ENCODE peak calls at places on chromosomes 1 and 21, in four cellular contexts. A, I, C and L are unnamed samples.

GRCh38 chr1:232704256-232704655 is 74.3 kb upstream of the SIPA1L2 start:
- DNase-seq in A (no peak), I (no peak), C (no peak), L (no peak)

GRCh38 chr1:56070601-56071000 is 508.8 kb downstream of the PLPP3 start:
- DNase-seq in A (no peak), I (no peak), C (no peak), L (no peak)

GRCh38 chr21:42068592-42068991 is 2.5 kb upstream of the UMODL1 start:
- DNase-seq in A (no peak), I (no peak), C (no peak), L (no peak)

GRCh38 chr1:156669794-156670193 is 7.4 kb downstream of the NES start:
- DNase-seq in A (no peak), I (no peak), C (no peak), L (no peak)

GRCh38 chr1:10629091-10629815 is 154.5 kb downstream of the PEX14 start:
- DNase-seq in A (peak; percentile 8), I (peak; percentile 28), C (no peak), L (no peak)

GRCh38 chr1:223718850-223719249 is 6.5 kb downstream of the CAPN2 start:
- DNase-seq in A (peak; percentile 49), I (no peak), C (no peak), L (no peak)

GRCh38 chr1:112508242-112509004 is at the start of gene WNT2B:
- DNase-seq in A (peak; percentile 76), I (peak; percentile 85), C (no peak), L (peak; percentile 30)

GRCh38 chr1:193540511-193540910 is 354.1 kb upstream of the B3GALT2 start:
- DNase-seq in A (no peak), I (no peak), C (no peak), L (no peak)

GRCh38 chr1:178098262-178098661 is 4.4 kb downstream of the RASAL2 start:
- DNase-seq in A (no peak), I (peak; percentile 55), C (no peak), L (no peak)

GRCh38 chr1:176938375-176938774 is 226.1 kb downstream of the ASTN1 start:
- DNase-seq in A (no peak), I (no peak), C (no peak), L (no peak)

GRCh38 chr1:20216574-20216973 is 30.3 kb upstream of the PLA2G2C start:
- DNase-seq in A (no peak), I (peak; percentile 39), C (no peak), L (peak; percentile 36)

GRCh38 chr1:32426489-32427255 is 32.4 kb upstream of the BSDC1 start:
- DNase-seq in A (peak; percentile 28), I (peak; percentile 77), C (no peak), L (peak; percentile 15)

GRCh38 chr1:197731449-197731848 is 43.8 kb downstream of the DENND1B start:
- DNase-seq in A (no peak), I (no peak), C (no peak), L (no peak)

GRCh38 chr1:246608616-246609376 is 42.5 kb downstream of the CNST start:
- DNase-seq in A (no peak), I (peak; percentile 42), C (no peak), L (no peak)

GRCh38 chr1:204615881-204616280 is 69.7 kb downstream of the LRRN2 start:
- DNase-seq in A (no peak), I (no peak), C (no peak), L (no peak)

GRCh38 chr1:115063238-115063901 is 25.9 kb downstream of the TSPAN2 start:
- DNase-seq in A (no peak), I (no peak), C (no peak), L (no peak)

GRCh38 chr1:2584822-2585317 is 1.7 kb upstream of the PRXL2B start:
- DNase-seq in A (no peak), I (no peak), C (no peak), L (no peak)

GRCh38 chr1:39892611-39893595 is 8.8 kb downstream of the MYCL start:
- DNase-seq in A (peak; percentile 23), I (no peak), C (no peak), L (peak; percentile 69)

GRCh38 chr1:30748699-30749401 is 8.7 kb downstream of the LAPTM5 start:
- DNase-seq in A (no peak), I (no peak), C (no peak), L (no peak)
- TF ChIP-seq USF1 in A (no peak), I (no peak), C (no peak), L (no peak)

GRCh38 chr1:7046314-7046713 is 261.1 kb downstream of the CAMTA1 start:
- DNase-seq in A (peak; percentile 67), I (peak; percentile 87), C (no peak), L (no peak)
- TF ChIP-seq USF1 in A (no peak), I (no peak), C (no peak), L (no peak)

DNA sequence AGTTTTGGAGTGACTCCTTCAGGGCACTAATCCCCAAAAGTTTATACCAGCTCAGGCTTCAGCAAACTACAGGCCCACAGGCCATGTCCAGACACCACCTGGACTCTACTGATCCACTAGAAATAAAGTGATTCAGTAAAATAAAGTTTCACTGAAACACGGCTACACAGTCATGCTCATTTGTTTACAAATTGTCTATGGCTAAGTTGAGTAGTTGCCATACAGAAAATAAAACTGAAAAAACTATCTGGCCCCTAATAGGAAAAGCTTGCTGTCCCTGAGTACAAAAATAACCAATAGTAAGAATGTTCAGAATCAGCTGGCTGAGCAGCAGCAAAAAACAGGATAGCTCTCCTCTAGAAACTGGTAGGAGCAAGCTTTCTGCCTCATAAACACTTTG is 221.5 kb downstream of the RERE start:
- DNase-seq in A (no peak), I (no peak), C (peak; percentile 24), L (no peak)
- TF ChIP-seq USF1 in A (no peak), I (no peak), C (no peak), L (no peak)

GRCh38 chr1:75265792-75266191 is 131.6 kb downstream of the LHX8 start:
- DNase-seq in A (no peak), I (peak; percentile 10), C (peak; percentile 12), L (peak; percentile 17)
- TF ChIP-seq USF1 in A (no peak), I (no peak), C (no peak), L (no peak)

GRCh38 chr1:35883681-35884155 is 709 bp downstream of the AGO1 start:
- DNase-seq in A (peak; percentile 84), I (peak; percentile 92), C (no peak), L (peak; percentile 82)
- TF ChIP-seq USF1 in A (no peak), I (no peak), C (no peak), L (no peak)

GRCh38 chr21:35037384-35038105 is 11.6 kb downstream of the RUNX1 start:
- DNase-seq in A (no peak), I (no peak), C (no peak), L (no peak)

GRCh38 chr21:35036521-35037383 is 12.3 kb downstream of the RUNX1 start:
- DNase-seq in A (no peak), I (no peak), C (no peak), L (no peak)

GRCh38 chr21:35034203-35034926 is 14.7 kb downstream of the RUNX1 start:
- DNase-seq in A (no peak), I (no peak), C (no peak), L (no peak)

GRCh38 chr21:35035116-35035515 is 14.0 kb downstream of the RUNX1 start:
- DNase-seq in A (no peak), I (no peak), C (no peak), L (no peak)

GRCh38 chr21:35035581-35035980 is 13.5 kb downstream of the RUNX1 start:
- DNase-seq in A (no peak), I (no peak), C (no peak), L (no peak)
- TF ChIP-seq USF1 in A (no peak), I (no peak), C (peak; percentile 33), L (no peak)

GRCh38 chr1:81424056-81424455 is 376.7 kb upstream of the ADGRL2 start:
- DNase-seq in A (no peak), I (peak; percentile 66), C (no peak), L (no peak)
- TF ChIP-seq USF1 in A (no peak), I (no peak), C (no peak), L (no peak)

DNA sequence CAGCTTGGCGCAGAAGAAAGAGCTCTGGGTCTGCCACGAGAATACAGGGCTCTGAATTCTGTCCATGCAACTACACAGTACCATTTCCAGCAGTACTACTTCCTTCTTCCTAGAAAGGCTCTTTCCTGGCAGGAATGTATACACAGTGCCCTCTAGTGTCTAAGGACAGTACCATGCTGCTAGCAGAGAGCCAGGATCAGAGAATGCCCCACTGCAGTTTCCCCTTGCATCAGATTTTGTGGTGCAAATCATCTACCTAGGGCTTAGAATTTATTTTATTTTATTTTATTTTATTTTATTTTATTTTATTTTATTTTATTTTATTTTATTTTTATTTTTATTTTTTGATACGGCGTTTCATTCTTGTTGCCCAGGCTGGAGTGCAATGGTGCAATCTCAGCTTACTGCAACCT is 50.8 kb downstream of the PAX7 start:
- DNase-seq in A (no peak), I (peak; percentile 78), C (no peak), L (peak; percentile 61)
- TF ChIP-seq USF1 in A (no peak), I (no peak), C (no peak), L (no peak)

DNA sequence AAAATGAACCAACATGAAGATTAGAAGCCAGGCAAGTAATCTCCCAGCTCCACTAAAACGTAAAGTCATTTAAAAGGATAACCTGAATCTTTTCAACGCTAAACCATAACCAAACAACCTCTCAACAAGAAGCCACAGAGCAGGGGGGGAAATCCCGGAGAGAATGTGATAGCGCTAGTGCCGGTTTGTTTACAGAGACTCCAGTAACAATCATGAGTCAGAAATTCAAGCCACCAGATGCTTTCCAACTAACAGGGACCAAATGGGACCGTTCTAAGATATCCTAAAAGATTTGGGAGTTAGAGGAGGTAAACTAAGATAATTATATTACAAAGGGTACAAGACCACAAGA is 847 bp downstream of the DCAF8 start:
- DNase-seq in A (no peak), I (peak; percentile 42), C (peak; percentile 32), L (peak; percentile 54)
- TF ChIP-seq USF1 in A (no peak), I (no peak), C (no peak), L (no peak)

GRCh38 chr1:88731475-88731874 is 47.4 kb downstream of the PKN2 start:
- DNase-seq in A (no peak), I (no peak), C (no peak), L (peak; percentile 9)
- TF ChIP-seq USF1 in A (no peak), I (peak; percentile 35), C (no peak), L (no peak)